ENCODE peak calls at places on chromosome 7, in seven cellular contexts. V is brain microvascular endothelial cell; F is nephron progenitor cell; W is activated T-cell treated with anti-CD3 and anti-CD28 coated beads for 1 hour; C is T-helper 1 cell; Q is stimulated activated CD4-positive, alpha-beta T cell treated with anti-CD3 and anti-CD28 coated beads, TNF-alpha, amount 100 ng/mL, for 4 hours; Z is A549. D is an unnamed sample.
A peak's percentile ranks its signal among the peaks of the same experiment; 100 is the strongest.

GRCh38 chr7:137462074-137462715 is 118.7 kb upstream of the PTN start:
- DNase-seq in V (peak; percentile 49), F (no peak), W (no peak), C (no peak), Q (no peak), Z (no peak), D (no peak)

GRCh38 chr7:16130127-16131110 is 290.9 kb downstream of the CRPPA start:
- DNase-seq in V (no peak), F (no peak), W (no peak), C (no peak), Q (no peak), Z (no peak), D (no peak)

GRCh38 chr7:83819911-83820310 is 171.0 kb upstream of the SEMA3E start:
- DNase-seq in V (no peak), F (no peak), W (no peak), C (no peak), Q (no peak), Z (no peak), D (no peak)

GRCh38 chr7:28179081-28180030 is 1.2 kb downstream of the JAZF1 start:
- DNase-seq in V (no peak), F (peak; percentile 72), W (peak; percentile 69), C (peak; percentile 75), Q (peak; percentile 50), Z (peak; percentile 59), D (no peak)

GRCh38 chr7:153886506-153887391 is 165.4 kb upstream of the DPP6 start:
- DNase-seq in V (no peak), F (peak; percentile 25), W (no peak), C (no peak), Q (no peak), Z (no peak), D (no peak)

GRCh38 chr7:131015131-131015954 is 281.3 kb upstream of the KLF14 start:
- DNase-seq in V (peak; percentile 64), F (no peak), W (no peak), C (no peak), Q (no peak), Z (no peak), D (no peak)

GRCh38 chr7:2465928-2466327 is 10.3 kb downstream of the GRIFIN start:
- DNase-seq in V (no peak), F (no peak), W (no peak), C (no peak), Q (no peak), Z (no peak), D (no peak)

GRCh38 chr7:46830-47140 is 145.6 kb upstream of the FAM20C start:
- DNase-seq in V (no peak), F (no peak), W (no peak), C (no peak), Q (no peak), Z (no peak), D (no peak)

GRCh38 chr7:51376420-51377092 is 59.9 kb upstream of the COBL start:
- DNase-seq in V (peak; percentile 47), F (no peak), W (no peak), C (no peak), Q (no peak), Z (no peak), D (no peak)

GRCh38 chr7:80078159-80078731 is 56.4 kb upstream of the GNAI1 start:
- DNase-seq in V (peak; percentile 12), F (no peak), W (no peak), C (peak; percentile 1), Q (no peak), Z (peak; percentile 15), D (no peak)

GRCh38 chr7:10739401-10739800 is 234.3 kb upstream of the PHF14 start:
- DNase-seq in V (no peak), F (no peak), W (no peak), C (no peak), Q (no peak), Z (no peak), D (no peak)

GRCh38 chr7:102321351-102322201 is 34.7 kb downstream of the SPDYE6 start:
- DNase-seq in V (no peak), F (peak; percentile 68), W (no peak), C (no peak), Q (no peak), Z (no peak), D (no peak)

GRCh38 chr7:95628831-95629439 is 32.6 kb upstream of the PDK4 start:
- DNase-seq in V (peak; percentile 39), F (no peak), W (no peak), C (no peak), Q (no peak), Z (peak; percentile 8), D (no peak)

GRCh38 chr7:140251824-140252555 is 75.2 kb upstream of the KDM7A start:
- DNase-seq in V (no peak), F (no peak), W (no peak), C (no peak), Q (no peak), Z (no peak), D (no peak)

GRCh38 chr7:38477333-38477732 is 153.8 kb downstream of the AMPH start:
- DNase-seq in V (no peak), F (no peak), W (no peak), C (no peak), Q (no peak), Z (no peak), D (no peak)

GRCh38 chr7:157990226-157990877 is 597.3 kb downstream of the PTPRN2 start:
- DNase-seq in V (no peak), F (no peak), W (no peak), C (no peak), Q (no peak), Z (no peak), D (no peak)

GRCh38 chr7:77866370-77866769 is 67.8 kb downstream of the PHTF2 start:
- DNase-seq in V (no peak), F (no peak), W (no peak), C (no peak), Q (no peak), Z (no peak), D (no peak)

GRCh38 chr7:98878365-98879197 is at the start of gene TRRAP:
- DNase-seq in V (peak; percentile 38), F (peak; percentile 84), W (peak; percentile 64), C (peak; percentile 77), Q (peak; percentile 76), Z (peak; percentile 58), D (no peak)

GRCh38 chr7:77293046-77293445 is 93.4 kb upstream of the FGL2 start:
- DNase-seq in V (no peak), F (no peak), W (no peak), C (no peak), Q (no peak), Z (no peak), D (no peak)

GRCh38 chr7:29091121-29091601 is 55.2 kb downstream of the CPVL start:
- DNase-seq in V (no peak), F (no peak), W (no peak), C (peak; percentile 7), Q (no peak), Z (no peak), D (no peak)

GRCh38 chr7:133020501-133020900 is 61.4 kb downstream of the CHCHD3 start:
- DNase-seq in V (peak; percentile 27), F (no peak), W (no peak), C (no peak), Q (no peak), Z (no peak), D (no peak)

GRCh38 chr7:44914992-44915607 is 29.8 kb upstream of the PURB start:
- DNase-seq in V (no peak), F (no peak), W (peak; percentile 22), C (peak; percentile 39), Q (no peak), Z (no peak), D (no peak)

GRCh38 chr7:44379366-44380178 is 54.2 kb upstream of the CAMK2B start:
- DNase-seq in V (no peak), F (no peak), W (no peak), C (no peak), Q (no peak), Z (no peak), D (no peak)

GRCh38 chr7:23341846-23342598 is 42.9 kb downstream of the MALSU1 start:
- DNase-seq in V (no peak), F (no peak), W (no peak), C (no peak), Q (no peak), Z (no peak), D (no peak)

GRCh38 chr7:42380411-42380810 is 143.4 kb upstream of the GLI3 start:
- DNase-seq in V (no peak), F (no peak), W (no peak), C (no peak), Q (no peak), Z (no peak), D (no peak)

GRCh38 chr7:255721-256361 is 34.1 kb upstream of the FOXL3 start:
- DNase-seq in V (no peak), F (no peak), W (no peak), C (no peak), Q (no peak), Z (no peak), D (no peak)

GRCh38 chr7:93860261-93860660 is 30.3 kb downstream of the TFPI2 start:
- DNase-seq in V (no peak), F (no peak), W (no peak), C (no peak), Q (no peak), Z (no peak), D (no peak)

GRCh38 chr7:102897856-102898531 is 14.8 kb upstream of the LRRC17 start:
- DNase-seq in V (no peak), F (no peak), W (no peak), C (no peak), Q (no peak), Z (no peak), D (no peak)

GRCh38 chr7:54629771-54630170 is 87.6 kb downstream of the VSTM2A start:
- DNase-seq in V (no peak), F (no peak), W (no peak), C (no peak), Q (no peak), Z (no peak), D (no peak)

GRCh38 chr7:2572101-2572842 is 13.5 kb downstream of the IQCE start:
- DNase-seq in V (peak; percentile 61), F (no peak), W (no peak), C (no peak), Q (no peak), Z (no peak), D (no peak)

GRCh38 chr7:119733480-119733879 is 539.5 kb upstream of the KCND2 start:
- DNase-seq in V (no peak), F (no peak), W (no peak), C (no peak), Q (no peak), Z (no peak), D (no peak)

GRCh38 chr7:1884583-1885350 is 214.7 kb downstream of the ELFN1 start:
- DNase-seq in V (no peak), F (no peak), W (no peak), C (no peak), Q (no peak), Z (no peak), D (no peak)

GRCh38 chr7:50513166-50513871 is 51.9 kb downstream of the DDC start:
- DNase-seq in V (no peak), F (no peak), W (no peak), C (no peak), Q (no peak), Z (no peak), D (no peak)

GRCh38 chr7:80302636-80303035 is 168.0 kb downstream of the GNAI1 start:
- DNase-seq in V (no peak), F (no peak), W (no peak), C (no peak), Q (no peak), Z (no peak), D (no peak)